ENCODE peak calls at places on chromosomes 2 and 18, in nine cellular contexts. F is PC-3, W is OCI-LY7, T is hepatocyte, M is GM23248, V is SK-N-SH, A is neural progenitor cell, U is HCT116, E is GM23338. G is an unnamed sample.

GRCh38 chr2:178825183-178825582 is 18.0 kb upstream of the TTN start:
- DNase-seq in F (peak), W (no peak), T (no peak), M (peak), V (no peak), A (no peak), U (no peak), E (no peak), G (no peak)

GRCh38 chr2:138922973-138923563 is 142.9 kb upstream of the NXPH2 start:
- DNase-seq in F (peak), W (peak), T (peak), M (peak), V (peak), A (peak), U (peak), E (peak), G (peak)

GRCh38 chr18:48837676-48838075 is 113.1 kb downstream of the SMAD7 start:
- DNase-seq in F (no peak), W (no peak), T (no peak), M (no peak), V (no peak), A (no peak), U (no peak), E (no peak), G (no peak)

GRCh38 chr2:37005118-37005868 is 39.0 kb upstream of the STRN start:
- DNase-seq in F (peak), W (peak), T (peak), M (no peak), V (peak), A (peak), U (no peak), E (peak), G (peak)

GRCh38 chr18:45670281-45670962 is 53.6 kb upstream of the SLC14A1 start:
- DNase-seq in F (no peak), W (no peak), T (no peak), M (peak), V (no peak), A (no peak), U (no peak), E (no peak), G (no peak)

GRCh38 chr18:79626905-79627749 is 52.5 kb upstream of the CTDP1 start:
- DNase-seq in F (no peak), W (no peak), T (no peak), M (no peak), V (no peak), A (no peak), U (no peak), E (no peak), G (no peak)

GRCh38 chr18:57780318-57781127 is 22.6 kb downstream of the ATP8B1 start:
- DNase-seq in F (peak), W (no peak), T (no peak), M (peak), V (no peak), A (no peak), U (no peak), E (no peak), G (no peak)

GRCh38 chr18:33716061-33716683 is 138.2 kb downstream of the ASXL3 start:
- DNase-seq in F (no peak), W (no peak), T (no peak), M (no peak), V (no peak), A (no peak), U (no peak), E (peak), G (no peak)

GRCh38 chr2:189152476-189152875 is 27.1 kb downstream of the COL5A2 start:
- DNase-seq in F (no peak), W (no peak), T (no peak), M (no peak), V (no peak), A (no peak), U (no peak), E (no peak), G (no peak)

GRCh38 chr2:24411488-24412146 is 51.3 kb upstream of the ITSN2 start:
- DNase-seq in F (no peak), W (no peak), T (no peak), M (no peak), V (no peak), A (peak), U (no peak), E (peak), G (no peak)

GRCh38 chr18:62105373-62105772 is 81.5 kb downstream of the PIGN start:
- DNase-seq in F (no peak), W (no peak), T (no peak), M (no peak), V (no peak), A (no peak), U (no peak), E (no peak), G (no peak)

GRCh38 chr18:37378616-37379015 is 187.0 kb downstream of the CELF4 start:
- DNase-seq in F (no peak), W (no peak), T (no peak), M (no peak), V (no peak), A (no peak), U (no peak), E (no peak), G (no peak)

GRCh38 chr2:162230761-162231160 is 12.5 kb downstream of the FAP start:
- DNase-seq in F (no peak), W (no peak), T (no peak), M (no peak), V (no peak), A (no peak), U (no peak), E (no peak), G (no peak)

GRCh38 chr2:129499747-129500146 is 479.7 kb upstream of the RAB6C start:
- DNase-seq in F (no peak), W (no peak), T (no peak), M (peak), V (no peak), A (no peak), U (no peak), E (no peak), G (no peak)

GRCh38 chr2:182506606-182507005 is 79.8 kb upstream of the PDE1A start:
- DNase-seq in F (no peak), W (no peak), T (peak), M (peak), V (peak), A (peak), U (no peak), E (peak), G (no peak)

GRCh38 chr2:105428387-105429018 is 29.7 kb upstream of the FHL2 start:
- DNase-seq in F (no peak), W (no peak), T (no peak), M (no peak), V (no peak), A (no peak), U (no peak), E (no peak), G (no peak)

GRCh38 chr2:224469374-224469964 is 67.6 kb upstream of the FAM124B start:
- DNase-seq in F (no peak), W (no peak), T (no peak), M (no peak), V (no peak), A (no peak), U (no peak), E (peak), G (no peak)

GRCh38 chr2:43333096-43333655 is 106.8 kb upstream of the ZFP36L2 start:
- DNase-seq in F (no peak), W (no peak), T (no peak), M (no peak), V (no peak), A (no peak), U (no peak), E (no peak), G (no peak)

GRCh38 chr2:120901213-120901612 is 165.5 kb downstream of the GLI2 start:
- DNase-seq in F (no peak), W (no peak), T (no peak), M (no peak), V (peak), A (no peak), U (no peak), E (no peak), G (no peak)

DNA sequence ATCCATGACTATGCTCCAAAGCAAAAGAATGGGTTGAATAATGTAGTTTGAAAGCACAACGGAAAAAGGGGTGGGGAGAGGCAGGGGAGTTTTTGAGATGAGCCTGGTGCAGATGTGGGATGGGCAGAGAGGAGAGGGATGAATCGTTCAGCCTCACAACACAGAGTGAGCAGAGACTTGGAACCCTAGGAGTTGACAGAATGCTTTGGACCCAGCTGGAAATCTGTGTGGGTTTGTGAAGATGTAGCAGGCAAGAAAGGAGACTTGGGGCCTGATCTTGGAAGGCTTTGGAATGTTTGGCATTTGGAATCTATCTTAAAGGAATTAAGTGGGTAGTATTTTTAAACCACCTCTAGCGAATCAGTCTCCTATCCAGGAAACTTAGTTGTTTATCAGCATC is 66.0 kb upstream of the KCTD1 start:
- DNase-seq in F (no peak), W (no peak), T (no peak), M (peak), V (no peak), A (peak), U (no peak), E (peak), G (no peak)
- H3K4me2 ChIP-seq in F (no peak), W (no peak), T (no peak), M (no peak), V (no peak), A (peak), U (no peak), E (peak), G (no peak)

DNA sequence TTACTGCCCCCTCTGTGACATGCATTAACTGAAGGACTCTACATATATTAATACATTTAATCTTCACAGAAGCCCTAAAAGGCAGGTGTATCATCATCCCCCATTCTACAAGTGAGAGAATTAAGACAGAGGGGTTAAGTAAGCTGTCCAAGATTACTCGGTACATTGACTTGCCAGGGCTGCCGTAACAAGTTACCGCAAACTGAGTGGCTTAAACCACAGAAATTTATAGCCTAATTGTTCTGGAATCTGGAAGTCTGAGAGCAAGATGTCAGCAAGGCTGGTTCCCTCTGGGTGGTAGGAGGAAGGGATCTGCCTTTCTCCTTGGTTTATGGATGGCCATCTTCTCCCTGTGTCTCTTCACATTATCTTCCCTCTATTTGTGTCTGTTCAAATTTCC is 605.5 kb downstream of the EPHA4 start:
- DNase-seq in F (peak), W (no peak), T (no peak), M (peak), V (no peak), A (no peak), U (no peak), E (no peak), G (no peak)
- TF ChIP-seq EZH2phosphoT487 in F (no peak), W (no peak), T (no peak), M (peak), V (no peak), A (no peak), U (no peak), E (no peak), G (no peak)

GRCh38 chr2:58913082-58913726 is 672.1 kb upstream of the FANCL start:
- DNase-seq in F (no peak), W (no peak), T (no peak), M (no peak), V (no peak), A (peak), U (no peak), E (peak), G (no peak)
- H3K4me2 ChIP-seq in F (no peak), W (no peak), T (no peak), M (no peak), V (no peak), A (peak), U (no peak), E (peak), G (no peak)

DNA sequence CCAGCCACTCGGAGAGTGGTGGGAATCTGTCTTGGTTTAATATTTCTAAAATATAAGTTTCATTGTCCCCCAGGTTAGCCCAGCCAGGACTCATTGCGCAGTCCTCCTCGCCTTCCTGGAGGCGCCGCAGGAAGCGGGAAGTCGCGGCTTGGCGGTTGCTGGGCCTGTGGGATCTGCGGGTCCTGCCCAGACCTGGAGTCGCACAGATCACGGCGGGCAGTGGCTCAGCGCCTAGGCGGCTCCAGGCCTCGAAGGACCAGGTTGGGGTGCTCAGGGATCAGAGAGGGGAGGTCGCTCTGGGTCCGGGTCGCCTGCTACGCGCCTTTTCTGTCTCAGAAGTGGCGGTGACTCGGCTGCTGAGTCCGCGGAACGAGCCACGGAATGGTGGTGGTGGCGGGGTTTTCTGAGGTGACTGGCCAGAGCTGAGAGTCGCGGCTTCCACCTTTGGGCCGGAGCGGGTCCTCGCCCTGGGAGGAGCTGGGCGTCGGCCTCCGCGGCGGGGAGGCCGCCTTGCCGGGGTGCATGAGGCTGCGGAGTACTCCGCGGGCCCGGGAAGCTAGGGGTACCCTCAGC is 2.7 kb downstream of the HOXD3 start:
- DNase-seq in F (no peak), W (no peak), T (no peak), M (no peak), V (no peak), A (peak), U (no peak), E (peak), G (no peak)
- TF ChIP-seq EZH2phosphoT487 in F (no peak), W (no peak), T (peak), M (no peak), V (no peak), A (peak), U (no peak), E (peak), G (no peak)

GRCh38 chr2:141109633-141110032 is 1021.2 kb downstream of the LRP1B start:
- DNase-seq in F (peak), W (no peak), T (peak), M (peak), V (no peak), A (peak), U (no peak), E (peak), G (no peak)

GRCh38 chr2:141113301-141113700 is 1017.5 kb downstream of the LRP1B start:
- DNase-seq in F (no peak), W (no peak), T (no peak), M (no peak), V (no peak), A (no peak), U (no peak), E (no peak), G (no peak)
- H3K4me2 ChIP-seq in F (no peak), W (no peak), T (no peak), M (no peak), V (no peak), A (no peak), U (no peak), E (peak), G (no peak)

GRCh38 chr2:173462908-173463840 is 108.5 kb downstream of the CDCA7 start:
- DNase-seq in F (no peak), W (no peak), T (peak), M (no peak), V (peak), A (peak), U (no peak), E (peak), G (no peak)
- TF ChIP-seq EZH2phosphoT487 in F (no peak), W (no peak), T (no peak), M (no peak), V (no peak), A (no peak), U (no peak), E (no peak), G (no peak)

GRCh38 chr18:29874519-29875098 is 1167.9 kb downstream of the DSC3 start:
- DNase-seq in F (peak), W (peak), T (peak), M (peak), V (peak), A (peak), U (peak), E (peak), G (peak)
- H3K4me2 ChIP-seq in F (no peak), W (no peak), T (no peak), M (no peak), V (no peak), A (no peak), U (no peak), E (no peak), G (no peak)

GRCh38 chr2:147420947-147421346 is 423.9 kb upstream of the ACVR2A start:
- DNase-seq in F (no peak), W (no peak), T (no peak), M (no peak), V (no peak), A (no peak), U (no peak), E (no peak), G (no peak)

GRCh38 chr2:147420517-147420916 is 424.3 kb upstream of the ACVR2A start:
- DNase-seq in F (no peak), W (no peak), T (no peak), M (no peak), V (no peak), A (peak), U (no peak), E (peak), G (no peak)

GRCh38 chr2:147416099-147416498 is 428.7 kb upstream of the ACVR2A start:
- DNase-seq in F (peak), W (no peak), T (peak), M (peak), V (no peak), A (no peak), U (no peak), E (no peak), G (no peak)
- TF ChIP-seq EZH2phosphoT487 in F (no peak), W (no peak), T (no peak), M (no peak), V (no peak), A (no peak), U (no peak), E (no peak), G (no peak)